ENCODE peak calls at places on chromosomes 11 and 22, in four cellular contexts. L is lung; N is CD8-positive, alpha-beta T cell; P is HFF-Myc. Q is an unnamed sample.

GRCh38 chr11:78314753-78315152 is 102.9 kb downstream of the GAB2 start:
- DNase-seq in L (no peak), N (no peak), P (no peak), Q (no peak)

GRCh38 chr11:132430352-132431091 is 1060.1 kb downstream of the NTM start:
- DNase-seq in L (no peak), N (no peak), P (no peak), Q (no peak)

GRCh38 chr22:25488244-25489020 is 76.0 kb upstream of the GRK3 start:
- DNase-seq in L (peak; percentile 62), N (no peak), P (no peak), Q (peak; percentile 86)

GRCh38 chr11:45289369-45289768 is 3.2 kb upstream of the SYT13 start:
- DNase-seq in L (no peak), N (no peak), P (no peak), Q (peak; percentile 56)

GRCh38 chr11:120652705-120653335 is 141.3 kb downstream of the GRIK4 start:
- DNase-seq in L (no peak), N (no peak), P (peak; percentile 2), Q (no peak)

GRCh38 chr11:32297629-32298028 is 137.7 kb downstream of the WT1 start:
- DNase-seq in L (no peak), N (no peak), P (peak; percentile 27), Q (no peak)

GRCh38 chr11:83545911-83546310 is 259.7 kb upstream of the CCDC90B start:
- DNase-seq in L (no peak), N (no peak), P (no peak), Q (no peak)

GRCh38 chr11:115941481-115941993 is 437.3 kb upstream of the CADM1 start:
- DNase-seq in L (no peak), N (no peak), P (no peak), Q (peak; percentile 99)

GRCh38 chr11:32527776-32528175 is 55.9 kb upstream of the EIF3M start:
- DNase-seq in L (no peak), N (no peak), P (no peak), Q (no peak)

GRCh38 chr11:70733327-70734325 is 335.3 kb downstream of the CTTN start:
- DNase-seq in L (no peak), N (no peak), P (no peak), Q (no peak)

DNA sequence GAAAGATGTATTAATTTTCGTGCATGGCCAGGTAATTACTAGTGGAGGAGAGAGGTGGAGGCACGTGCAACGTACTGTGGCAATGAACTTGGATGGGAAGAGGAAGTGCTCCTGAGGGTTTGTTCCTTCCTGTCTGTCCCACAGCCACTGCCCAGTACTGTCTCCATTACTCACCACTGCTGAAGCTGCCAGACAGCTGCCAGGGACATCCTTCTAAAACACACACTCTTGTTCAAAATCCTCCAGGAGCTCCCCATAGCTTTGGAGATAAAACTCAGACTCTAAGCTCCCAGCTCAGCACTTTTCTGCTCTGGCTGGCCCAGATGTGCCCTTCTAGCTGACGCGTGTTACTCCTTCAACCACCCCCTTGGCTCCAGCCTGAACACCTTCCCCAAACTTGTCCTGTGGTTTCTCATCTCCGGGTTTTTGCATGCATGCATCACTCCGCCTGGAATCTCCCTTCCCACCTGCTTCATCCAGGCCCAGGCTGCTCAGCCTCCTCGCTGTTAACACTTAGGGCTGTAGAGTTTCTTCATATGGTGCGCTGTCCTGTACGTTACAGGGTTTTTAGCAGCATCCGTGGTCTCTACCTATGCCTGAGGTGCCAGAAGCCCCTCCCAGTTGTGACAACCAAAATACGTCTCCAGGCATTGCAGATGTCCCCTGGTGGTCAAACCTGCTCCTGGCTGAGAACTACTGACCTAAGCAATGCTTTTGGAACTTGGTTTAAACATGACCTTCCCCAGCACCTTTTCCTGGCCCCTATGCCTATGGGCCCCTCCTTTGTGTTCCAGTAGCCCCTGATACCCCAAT is 69.5 kb downstream of the C11orf91 start:
- DNase-seq in L (no peak), N (no peak), P (no peak), Q (no peak)
- TF ChIP-seq CTCF in L (no peak), N (no peak), P (no peak), Q (no peak)

GRCh38 chr11:94771390-94771789 is 3.2 kb downstream of the AMOTL1 start:
- DNase-seq in L (no peak), N (no peak), P (no peak), Q (no peak)

GRCh38 chr11:94770563-94771120 is 2.5 kb downstream of the AMOTL1 start:
- DNase-seq in L (no peak), N (no peak), P (no peak), Q (no peak)

GRCh38 chr11:94768602-94769511 is 701 bp downstream of the AMOTL1 start:
- DNase-seq in L (peak; percentile 35), N (no peak), P (no peak), Q (no peak)

GRCh38 chr11:94767701-94768601 is at the start of gene AMOTL1:
- DNase-seq in L (peak; percentile 91), N (no peak), P (peak; percentile 65), Q (peak; percentile 74)

GRCh38 chr11:94769897-94770296 is 1.7 kb downstream of the AMOTL1 start:
- DNase-seq in L (no peak), N (no peak), P (no peak), Q (no peak)
- H3K4me3 ChIP-seq in L (peak overlapping the region; percentile 94), N (no peak overlapping the region), P (peak overlapping the region; percentile 92), Q (peak overlapping the region; percentile 84)

GRCh38 chr22:41589260-41589600 is 410 bp downstream of the PMM1 start:
- DNase-seq in L (peak; percentile 34), N (no peak), P (no peak), Q (no peak)
- TF ChIP-seq CTCF in L (no peak), N (no peak), P (no peak), Q (no peak)

GRCh38 chr11:68480855-68481510 is 20.4 kb downstream of the PPP6R3 start:
- DNase-seq in L (no peak), N (no peak), P (no peak), Q (no peak)
- H3K4me3 ChIP-seq in L (no peak overlapping the region), N (no peak overlapping the region), P (no peak overlapping the region), Q (no peak overlapping the region)

GRCh38 chr11:117573326-117573725 is 223.7 kb downstream of the DSCAML1 start:
- DNase-seq in L (no peak), N (no peak), P (no peak), Q (no peak)
- TF ChIP-seq CTCF in L (no peak), N (no peak), P (no peak), Q (no peak)

DNA sequence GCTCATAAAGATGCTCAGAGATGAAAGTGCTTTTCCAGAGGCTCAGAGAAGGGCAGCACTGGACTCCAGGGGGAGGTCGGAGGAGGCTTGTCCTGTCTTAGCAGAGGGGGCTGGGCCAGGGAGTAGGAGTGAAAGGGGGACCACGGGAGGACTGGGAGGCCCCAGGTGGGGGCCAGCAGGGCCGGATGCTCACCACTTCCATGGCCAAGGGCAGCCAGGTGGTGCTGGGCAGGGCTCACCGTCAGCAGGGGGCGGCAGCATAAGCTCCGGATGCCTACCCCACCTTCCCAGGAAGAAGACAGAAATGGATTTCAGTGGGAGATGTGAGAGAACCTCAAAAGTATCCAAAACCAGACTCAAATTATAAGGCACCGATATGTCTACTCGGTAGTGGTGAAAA is 11.0 kb downstream of the RAB36 start:
- DNase-seq in L (no peak), N (no peak), P (no peak), Q (no peak)
- H3K4me3 ChIP-seq in L (no peak overlapping the region), N (no peak overlapping the region), P (no peak overlapping the region), Q (no peak overlapping the region)

GRCh38 chr22:19705181-19705934 is 8.9 kb upstream of the SEPTIN5 start:
- DNase-seq in L (no peak), N (no peak), P (no peak), Q (no peak)
- TF ChIP-seq CTCF in L (no peak), N (no peak), P (no peak), Q (no peak)

GRCh38 chr11:33668468-33668825 is 32.2 kb downstream of the C11orf91 start:
- DNase-seq in L (no peak), N (no peak), P (no peak), Q (no peak)
- H3K4me3 ChIP-seq in L (no peak overlapping the region), N (no peak overlapping the region), P (no peak overlapping the region), Q (no peak overlapping the region)

GRCh38 chr22:24486501-24486921 is 8.6 kb upstream of the UPB1 start:
- DNase-seq in L (no peak), N (no peak), P (peak; percentile 52), Q (no peak)
- TF ChIP-seq CTCF in L (no peak), N (no peak), P (no peak), Q (no peak)

DNA sequence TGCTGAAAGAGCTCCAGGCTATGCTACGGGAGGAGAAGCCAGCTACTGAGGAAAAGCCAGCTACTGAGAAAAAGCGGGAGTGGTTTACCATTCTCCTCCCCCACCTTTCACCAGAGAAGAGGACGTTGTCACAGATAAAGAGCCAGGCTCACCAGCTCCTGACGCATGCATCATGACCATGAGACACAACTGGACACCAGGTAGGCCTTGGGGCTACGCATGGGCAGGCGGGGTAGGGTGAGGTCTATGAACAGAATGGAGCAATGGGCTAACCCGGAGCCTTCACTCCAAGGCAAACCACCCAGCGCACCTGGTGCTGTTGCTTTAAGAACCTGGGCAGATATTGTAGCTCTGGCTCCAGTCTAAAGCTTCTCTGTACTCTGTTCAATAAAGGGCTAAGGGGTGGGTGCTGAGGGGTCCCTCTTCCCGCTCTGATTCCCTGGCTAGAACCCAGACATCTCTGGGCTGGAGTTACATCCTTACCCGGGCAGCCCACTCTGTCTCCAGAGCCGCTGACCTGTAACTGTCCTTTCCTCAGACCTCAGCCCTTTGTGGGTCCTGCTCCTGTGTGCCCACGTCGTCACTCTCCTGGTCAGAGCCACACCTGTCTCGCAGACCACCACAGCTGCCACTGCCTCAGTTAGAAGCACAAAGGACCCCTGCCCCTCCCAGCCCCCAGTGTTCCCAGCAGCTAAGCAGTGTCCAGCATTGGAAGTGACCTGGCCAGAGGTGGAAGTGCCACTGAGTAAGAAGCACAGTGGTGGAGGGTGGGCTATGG is 1.3 kb downstream of the IL18BP start:
- DNase-seq in L (no peak), N (no peak), P (no peak), Q (no peak)
- H3K4me3 ChIP-seq in L (no peak overlapping the region), N (no peak overlapping the region), P (no peak overlapping the region), Q (no peak overlapping the region)

Q was measured in kidney epithelial cell.